ENCODE peak calls at places on chromosomes 5 and 9, in four cellular contexts. N is right atrium auricular region, D is breast epithelium, T is hepatocyte. C is an unnamed sample.

GRCh38 chr5:40841068-40841805 is at the start of gene CARD6:
- DNase-seq in D (no peak), N (no peak), T (peak), C (no peak)

GRCh38 chr9:61670616-61671015 is 480.8 kb downstream of the SPATA31A7 start:
- DNase-seq in D (no peak), T (no peak), N (no peak), C (no peak)

GRCh38 chr9:14723301-14723700 is 768 bp upstream of the CER1 start:
- DNase-seq in T (no peak), N (no peak), D (no peak), C (no peak)

GRCh38 chr5:143413964-143414669 is 10.6 kb upstream of the NR3C1 start:
- DNase-seq in T (no peak), D (no peak), N (no peak), C (no peak)

GRCh38 chr5:135429326-135429725 is 17.8 kb downstream of the DCANP1 start:
- DNase-seq in N (peak), T (peak), D (no peak), C (no peak)

GRCh38 chr9:77433675-77434445 is 214.3 kb downstream of the GNA14 start:
- DNase-seq in T (peak), D (peak), N (no peak), C (peak)

GRCh38 chr9:101437806-101438232 is 2.2 kb upstream of the ALDOB start:
- DNase-seq in T (peak), D (no peak), N (peak), C (no peak)

GRCh38 chr9:116267021-116267420 is 113.4 kb downstream of the PAPPA start:
- DNase-seq in N (no peak), T (no peak), D (no peak), C (no peak)

GRCh38 chr5:142235050-142235797 is 89.6 kb downstream of the SPRY4 start:
- DNase-seq in D (peak), T (no peak), N (no peak), C (no peak)

GRCh38 chr9:123073991-123074422 is 40.5 kb downstream of the GPR21 start:
- DNase-seq in T (no peak), D (no peak), N (no peak), C (no peak)

GRCh38 chr9:79731483-79731882 is 159.7 kb downstream of the TLE4 start:
- DNase-seq in N (no peak), D (no peak), T (no peak), C (no peak)

GRCh38 chr5:121378559-121379359 is 472.9 kb upstream of the FTMT start:
- DNase-seq in N (no peak), T (no peak), D (no peak), C (no peak)

GRCh38 chr9:22241024-22241423 is 205.6 kb upstream of the DMRTA1 start:
- DNase-seq in D (no peak), T (no peak), N (no peak), C (no peak)

DNA sequence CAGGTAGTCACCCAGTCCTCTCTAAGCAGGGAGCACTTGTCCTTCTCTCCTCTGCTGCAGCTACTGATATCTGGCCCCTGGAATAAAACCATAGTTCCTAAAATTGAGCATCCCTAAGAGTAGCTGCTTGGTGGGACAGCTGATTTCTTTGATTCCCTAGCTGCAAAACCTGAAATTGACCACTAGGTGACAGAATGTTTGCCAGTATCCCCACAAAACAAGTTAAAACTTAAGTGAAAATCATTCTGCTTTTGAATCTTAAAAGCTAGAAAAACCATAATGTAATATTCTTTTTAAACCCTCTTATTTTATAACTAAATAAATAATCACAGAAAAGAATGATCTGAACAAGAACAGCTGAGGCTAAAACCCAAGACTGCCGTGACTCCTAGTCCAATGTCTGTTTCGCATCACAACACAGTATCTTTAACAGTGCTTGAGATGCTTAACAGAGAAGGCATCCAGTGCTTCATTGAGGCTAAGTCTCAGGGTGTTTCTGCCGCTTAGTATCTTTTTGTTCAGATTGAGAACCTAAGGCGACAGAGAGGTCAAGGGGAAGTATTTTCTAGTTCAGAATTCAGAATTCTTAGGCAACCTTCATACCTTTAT is 24.4 kb upstream of the TAL2 start:
- DNase-seq in N (no peak), T (no peak), D (no peak), C (no peak)
- TF ChIP-seq CTCF in N (no peak), T (peak), D (no peak), C (peak)

GRCh38 chr9:27247756-27248155 is 49.2 kb downstream of the EQTN start:
- DNase-seq in T (peak), D (no peak), N (no peak), C (peak)
- TF ChIP-seq CTCF in T (peak), D (peak), N (peak), C (peak)

DNA sequence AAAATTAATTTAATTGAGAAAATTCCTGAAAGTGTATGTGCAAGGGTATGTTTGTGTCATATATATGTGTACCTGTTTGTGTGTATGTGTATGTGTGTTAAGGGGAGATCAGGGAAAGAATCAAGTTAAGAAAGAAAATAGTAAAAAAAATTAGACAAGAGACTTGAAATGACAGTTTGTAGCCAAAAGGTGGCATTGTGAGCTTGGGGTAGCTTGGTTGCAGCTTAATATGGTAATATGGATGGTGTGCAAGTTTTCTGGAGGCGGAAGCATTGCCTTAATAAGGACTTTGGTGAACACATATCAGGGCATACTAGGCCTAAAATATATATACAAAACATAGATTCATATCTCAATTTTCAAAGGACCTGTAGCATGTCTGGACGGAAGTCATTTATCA is 129.9 kb downstream of the INSYN2B start:
- DNase-seq in T (no peak), N (no peak), D (no peak), C (no peak)
- TF ChIP-seq CTCF in T (no peak), N (no peak), D (no peak), C (peak)

DNA sequence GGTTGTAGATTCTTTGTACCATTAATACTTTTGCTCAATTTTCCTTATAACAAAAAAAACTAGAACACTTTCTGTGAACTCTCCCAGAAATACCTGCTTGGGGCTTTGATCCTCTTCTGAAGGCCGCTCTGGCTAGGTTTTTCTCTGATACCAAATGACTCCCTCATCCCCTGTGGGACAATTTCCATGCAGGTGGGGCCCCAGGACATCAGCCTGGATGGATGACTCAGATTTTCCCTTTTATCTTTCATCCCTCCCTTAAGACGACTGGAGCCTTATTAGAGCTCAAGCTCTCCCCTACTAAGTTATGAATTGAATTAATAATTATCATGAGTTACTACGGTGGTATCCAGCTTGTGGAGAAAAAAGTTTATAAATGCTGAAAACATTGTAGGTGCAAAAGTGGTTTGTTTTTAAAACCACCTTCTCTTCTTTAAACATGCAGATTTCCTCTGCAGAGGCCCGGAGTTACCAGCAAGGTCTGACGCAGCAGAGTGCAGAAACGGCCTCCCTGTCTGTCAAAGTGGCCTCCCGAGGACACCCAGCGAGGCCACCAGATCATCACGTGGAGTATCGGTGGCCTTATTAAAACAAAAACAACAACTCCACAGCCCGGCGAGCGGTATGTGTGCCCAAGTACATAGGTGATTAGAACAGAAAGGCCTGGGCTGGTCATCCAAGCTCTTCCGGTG is 50.8 kb upstream of the IRX4 start:
- DNase-seq in N (no peak), T (no peak), D (no peak), C (no peak)
- TF ChIP-seq CTCF in N (no peak), T (no peak), D (no peak), C (no peak)

C was measured in progenitor cell of endocrine pancreas.